ENCODE peak calls at places on chromosomes 7 and 10, in five cellular contexts. Y is hepatocyte, B is A549, C is tibial artery, Q is small intestine. N is an unnamed sample. For H3K4me1, the result is how much of the 10 kb centered on the place peaks cover.

GRCh38 chr7:49089717-49090116 is 165.4 kb downstream of the CDC14C start:
- DNase-seq in Y (no peak), B (no peak), C (no peak), Q (no peak), N (no peak)

GRCh38 chr10:73359492-73359891 is 828 bp upstream of the CFAP70 start:
- DNase-seq in Y (no peak), B (no peak), C (no peak), Q (no peak), N (no peak)

GRCh38 chr10:112535432-112536038 is 88.5 kb downstream of the VTI1A start:
- DNase-seq in Y (no peak), B (no peak), C (no peak), Q (no peak), N (no peak)

GRCh38 chr10:132953428-132953827 is 11.1 kb upstream of the CFAP46 start:
- DNase-seq in Y (no peak), B (no peak), C (no peak), Q (no peak), N (no peak)

GRCh38 chr10:17758896-17759295 is 6.9 kb downstream of the TMEM236 start:
- DNase-seq in Y (no peak), B (no peak), C (no peak), Q (peak), N (no peak)

GRCh38 chr7:151992375-151992774 is 33.1 kb upstream of the GALNT11 start:
- DNase-seq in Y (peak), B (peak), C (peak), Q (peak), N (peak)

GRCh38 chr7:102289051-102289450 is 2.4 kb downstream of the SH2B2 start:
- DNase-seq in Y (no peak), B (no peak), C (no peak), Q (no peak), N (no peak)

GRCh38 chr7:87445897-87446296 is 29.6 kb downstream of the ABCB4 start:
- DNase-seq in Y (no peak), B (no peak), C (no peak), Q (no peak), N (no peak)

GRCh38 chr10:35447693-35448407 is 111.5 kb downstream of the CCNY start:
- DNase-seq in Y (no peak), B (peak), C (no peak), Q (peak), N (no peak)

GRCh38 chr7:115145512-115145911 is 223.6 kb downstream of the MDFIC start:
- DNase-seq in Y (no peak), B (no peak), C (no peak), Q (no peak), N (no peak)

GRCh38 chr10:46551701-46552525 is 4.5 kb downstream of the GPRIN2 start:
- DNase-seq in Y (no peak), B (no peak), C (peak), Q (no peak), N (peak)

GRCh38 chr10:22597142-22597541 is 117.2 kb downstream of the PIP4K2A start:
- DNase-seq in Y (no peak), B (no peak), C (no peak), Q (peak), N (no peak)

GRCh38 chr7:101088069-101088425 is 2.8 kb downstream of the TRIM56 start:
- DNase-seq in Y (no peak), B (no peak), C (no peak), Q (no peak), N (no peak)

GRCh38 chr10:14549496-14549895 is 218.8 kb upstream of the FRMD4A start:
- DNase-seq in Y (no peak), B (no peak), C (no peak), Q (no peak), N (no peak)

GRCh38 chr10:119304541-119304940 is 97.2 kb downstream of the GRK5 start:
- DNase-seq in Y (no peak), B (no peak), C (no peak), Q (no peak), N (no peak)

GRCh38 chr10:119305860-119306513 is 98.6 kb downstream of the GRK5 start:
- DNase-seq in Y (peak), B (peak), C (peak), Q (peak), N (no peak)

GRCh38 chr10:119302172-119302571 is 94.8 kb downstream of the GRK5 start:
- DNase-seq in Y (no peak), B (no peak), C (no peak), Q (no peak), N (no peak)

GRCh38 chr10:119302591-119303253 is 95.4 kb downstream of the GRK5 start:
- DNase-seq in Y (peak), B (no peak), C (no peak), Q (no peak), N (no peak)

GRCh38 chr10:119303886-119304285 is 96.5 kb downstream of the GRK5 start:
- DNase-seq in Y (peak), B (peak), C (no peak), Q (peak), N (no peak)
- H3K4me1 ChIP-seq in Y (under half), B (half or more), C (under half), Q (under half), N (half or more)

GRCh38 chr7:37719077-37719476 is 35.5 kb downstream of the GPR141 start:
- DNase-seq in Y (no peak), B (no peak), C (no peak), Q (no peak), N (no peak)

GRCh38 chr7:37709631-37710509 is 26.3 kb downstream of the GPR141 start:
- DNase-seq in Y (no peak), B (no peak), C (no peak), Q (no peak), N (no peak)

GRCh38 chr7:37718585-37718984 is 35.0 kb downstream of the GPR141 start:
- DNase-seq in Y (no peak), B (no peak), C (no peak), Q (no peak), N (no peak)

GRCh38 chr7:37713613-37714012 is 30.0 kb downstream of the GPR141 start:
- DNase-seq in Y (no peak), B (peak), C (no peak), Q (no peak), N (no peak)

DNA sequence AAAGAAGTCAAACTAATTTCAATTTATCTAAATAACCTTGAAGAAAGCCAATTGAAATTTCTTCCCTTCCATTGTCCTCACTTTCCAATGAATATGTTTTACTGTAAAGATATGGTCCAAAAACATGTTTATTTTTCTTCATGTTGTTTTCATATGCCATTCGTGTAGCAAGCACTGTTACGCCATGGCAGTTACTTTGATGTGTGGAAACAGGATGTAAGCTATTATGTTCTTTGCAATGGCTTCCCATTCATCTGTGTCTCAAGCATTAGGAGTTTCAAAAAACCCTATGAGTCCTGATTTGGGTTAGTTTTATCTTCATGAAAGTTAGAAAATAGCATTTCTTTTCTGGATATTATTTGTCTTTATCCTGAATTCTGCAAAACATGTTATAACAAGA is 31.0 kb downstream of the GPR141 start:
- DNase-seq in Y (no peak), B (no peak), C (no peak), Q (no peak), N (no peak)
- H3K4me1 ChIP-seq in Y (under half), B (under half), C (under half), Q (under half), N (under half)

GRCh38 chr7:50152486-50152885 is 59.4 kb upstream of the ZPBP start:
- DNase-seq in Y (no peak), B (no peak), C (no peak), Q (no peak), N (no peak)

GRCh38 chr7:50147952-50148351 is 54.9 kb upstream of the ZPBP start:
- DNase-seq in Y (no peak), B (no peak), C (no peak), Q (no peak), N (no peak)

GRCh38 chr7:50149364-50149763 is 56.3 kb upstream of the ZPBP start:
- DNase-seq in Y (no peak), B (no peak), C (no peak), Q (no peak), N (no peak)

GRCh38 chr7:50153141-50153540 is 60.1 kb upstream of the ZPBP start:
- DNase-seq in Y (no peak), B (no peak), C (no peak), Q (no peak), N (no peak)

GRCh38 chr7:50151661-50152060 is 58.6 kb upstream of the ZPBP start:
- DNase-seq in Y (no peak), B (no peak), C (no peak), Q (no peak), N (no peak)
- H3K4me1 ChIP-seq in Y (under half), B (under half), C (under half), Q (under half), N (under half)

GRCh38 chr10:29480281-29480954 is 154.4 kb downstream of the SVIL start:
- DNase-seq in Y (no peak), B (no peak), C (no peak), Q (no peak), N (no peak)
- H3K4me1 ChIP-seq in Y (under half), B (under half), C (under half), Q (under half), N (half or more)

GRCh38 chr10:59903871-59904270 is 2.5 kb downstream of the CCDC6 start:
- DNase-seq in Y (no peak), B (no peak), C (no peak), Q (no peak), N (no peak)
- H3K4me1 ChIP-seq in Y (under half), B (under half), C (under half), Q (under half), N (half or more)

DNA sequence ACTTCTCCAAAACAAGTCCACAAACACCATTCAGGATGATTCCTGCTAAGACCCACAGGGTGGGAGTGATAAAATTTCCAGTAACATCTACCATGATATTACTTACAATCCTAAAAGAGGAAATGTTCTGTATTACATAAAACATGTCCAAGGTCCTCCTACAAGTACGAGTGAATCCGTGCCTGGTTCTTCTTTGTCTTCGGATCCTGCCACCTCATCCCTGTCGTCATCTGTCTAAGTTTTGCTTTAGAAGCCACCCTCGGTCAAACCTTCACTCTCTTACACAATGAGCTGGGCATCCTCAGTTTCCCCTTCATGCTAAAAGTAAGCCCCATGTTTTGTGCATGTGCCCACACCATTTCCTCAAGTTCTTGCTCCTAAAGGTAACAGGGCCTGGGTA is 278.9 kb downstream of the KCNMA1 start:
- DNase-seq in Y (no peak), B (no peak), C (no peak), Q (no peak), N (no peak)
- H3K4me1 ChIP-seq in Y (under half), B (under half), C (under half), Q (under half), N (under half)

N was measured in left ventricle myocardium inferior.